ENCODE peak calls at places on chromosomes 2 and 18, in seven cellular contexts. One of them, this sample, is unnamed.
A peak's percentile ranks its signal among the peaks of the same experiment; 100 is the strongest.

GRCh38 chr2:207819021-207819687 is 49.4 kb upstream of the FZD5 start:
- DNase-seq in mesendoderm: no peak
- DNase-seq in activated naive CD4-positive, alpha-beta T cell treated with anti-CD3 and anti-CD28 coated beads, Interleukin-2, amount 50 U/mL, for 16 hours: no peak
- DNase-seq in mucosa of gallbladder: no peak
- DNase-seq in transverse colon: no peak
- DNase-seq in NCI-H1694 treated with DMSO at 0.1 percent for 48 hours: no peak
- DNase-seq in endothelial cell: no peak
- DNase-seq in this sample: no peak

GRCh38 chr2:48183276-48183675 is 277.0 kb upstream of the FBXO11 start:
- DNase-seq in mesendoderm: no peak
- DNase-seq in activated naive CD4-positive, alpha-beta T cell treated with anti-CD3 and anti-CD28 coated beads, Interleukin-2, amount 50 U/mL, for 16 hours: no peak
- DNase-seq in mucosa of gallbladder: no peak
- DNase-seq in transverse colon: no peak
- DNase-seq in NCI-H1694 treated with DMSO at 0.1 percent for 48 hours: no peak
- DNase-seq in endothelial cell: no peak
- DNase-seq in this sample: no peak

GRCh38 chr2:154720642-154721041 is 22.1 kb downstream of the KCNJ3 start:
- DNase-seq in mesendoderm: no peak
- DNase-seq in activated naive CD4-positive, alpha-beta T cell treated with anti-CD3 and anti-CD28 coated beads, Interleukin-2, amount 50 U/mL, for 16 hours: no peak
- DNase-seq in mucosa of gallbladder: no peak
- DNase-seq in transverse colon: no peak
- DNase-seq in NCI-H1694 treated with DMSO at 0.1 percent for 48 hours: no peak
- DNase-seq in endothelial cell: no peak
- DNase-seq in this sample: no peak

GRCh38 chr2:189515264-189515663 is 65.3 kb downstream of the SLC40A1 start:
- DNase-seq in mesendoderm: no peak
- DNase-seq in activated naive CD4-positive, alpha-beta T cell treated with anti-CD3 and anti-CD28 coated beads, Interleukin-2, amount 50 U/mL, for 16 hours: no peak
- DNase-seq in mucosa of gallbladder: no peak
- DNase-seq in transverse colon: no peak
- DNase-seq in NCI-H1694 treated with DMSO at 0.1 percent for 48 hours: no peak
- DNase-seq in endothelial cell: no peak
- DNase-seq in this sample: no peak

GRCh38 chr2:120425014-120425413 is 79.1 kb downstream of the INHBB start:
- DNase-seq in mesendoderm: no peak
- DNase-seq in activated naive CD4-positive, alpha-beta T cell treated with anti-CD3 and anti-CD28 coated beads, Interleukin-2, amount 50 U/mL, for 16 hours: no peak
- DNase-seq in mucosa of gallbladder: no peak
- DNase-seq in transverse colon: no peak
- DNase-seq in NCI-H1694 treated with DMSO at 0.1 percent for 48 hours: no peak
- DNase-seq in endothelial cell: no peak
- DNase-seq in this sample: no peak

GRCh38 chr2:263774-264492 is at the start of gene SH3YL1:
- DNase-seq in mesendoderm: peak; percentile 53
- DNase-seq in activated naive CD4-positive, alpha-beta T cell treated with anti-CD3 and anti-CD28 coated beads, Interleukin-2, amount 50 U/mL, for 16 hours: peak; percentile 61
- DNase-seq in mucosa of gallbladder: peak; percentile 82
- DNase-seq in transverse colon: peak; percentile 88
- DNase-seq in NCI-H1694 treated with DMSO at 0.1 percent for 48 hours: no peak
- DNase-seq in endothelial cell: peak; percentile 26
- DNase-seq in this sample: no peak

GRCh38 chr2:62197017-62197586 is 1.2 kb downstream of the B3GNT2 start:
- DNase-seq in mesendoderm: no peak
- DNase-seq in activated naive CD4-positive, alpha-beta T cell treated with anti-CD3 and anti-CD28 coated beads, Interleukin-2, amount 50 U/mL, for 16 hours: peak; percentile 37
- DNase-seq in mucosa of gallbladder: no peak
- DNase-seq in transverse colon: peak; percentile 32
- DNase-seq in NCI-H1694 treated with DMSO at 0.1 percent for 48 hours: peak; percentile 20
- DNase-seq in endothelial cell: peak; percentile 29
- DNase-seq in this sample: peak; percentile 34

GRCh38 chr2:15677141-15677911 is 85.7 kb downstream of the DDX1 start:
- DNase-seq in mesendoderm: no peak
- DNase-seq in activated naive CD4-positive, alpha-beta T cell treated with anti-CD3 and anti-CD28 coated beads, Interleukin-2, amount 50 U/mL, for 16 hours: no peak
- DNase-seq in mucosa of gallbladder: no peak
- DNase-seq in transverse colon: no peak
- DNase-seq in NCI-H1694 treated with DMSO at 0.1 percent for 48 hours: no peak
- DNase-seq in endothelial cell: no peak
- DNase-seq in this sample: no peak

GRCh38 chr18:30811580-30811979 is 231.0 kb downstream of the DSC3 start:
- DNase-seq in mesendoderm: peak; percentile 74
- DNase-seq in activated naive CD4-positive, alpha-beta T cell treated with anti-CD3 and anti-CD28 coated beads, Interleukin-2, amount 50 U/mL, for 16 hours: no peak
- DNase-seq in mucosa of gallbladder: no peak
- DNase-seq in transverse colon: no peak
- DNase-seq in NCI-H1694 treated with DMSO at 0.1 percent for 48 hours: no peak
- DNase-seq in endothelial cell: no peak
- DNase-seq in this sample: no peak

GRCh38 chr2:45033331-45033730 is 24.1 kb upstream of the SIX2 start:
- DNase-seq in mesendoderm: no peak
- DNase-seq in activated naive CD4-positive, alpha-beta T cell treated with anti-CD3 and anti-CD28 coated beads, Interleukin-2, amount 50 U/mL, for 16 hours: no peak
- DNase-seq in mucosa of gallbladder: no peak
- DNase-seq in transverse colon: no peak
- DNase-seq in NCI-H1694 treated with DMSO at 0.1 percent for 48 hours: no peak
- DNase-seq in endothelial cell: no peak
- DNase-seq in this sample: no peak

GRCh38 chr2:170679607-170680079 is 35.5 kb upstream of the SP5 start:
- DNase-seq in mesendoderm: peak; percentile 64
- DNase-seq in activated naive CD4-positive, alpha-beta T cell treated with anti-CD3 and anti-CD28 coated beads, Interleukin-2, amount 50 U/mL, for 16 hours: no peak
- DNase-seq in mucosa of gallbladder: no peak
- DNase-seq in transverse colon: peak; percentile 21
- DNase-seq in NCI-H1694 treated with DMSO at 0.1 percent for 48 hours: no peak
- DNase-seq in endothelial cell: no peak
- DNase-seq in this sample: no peak

GRCh38 chr2:68418855-68419254 is 48.2 kb downstream of the FBXO48 start:
- DNase-seq in mesendoderm: peak; percentile 25
- DNase-seq in activated naive CD4-positive, alpha-beta T cell treated with anti-CD3 and anti-CD28 coated beads, Interleukin-2, amount 50 U/mL, for 16 hours: no peak
- DNase-seq in mucosa of gallbladder: no peak
- DNase-seq in transverse colon: no peak
- DNase-seq in NCI-H1694 treated with DMSO at 0.1 percent for 48 hours: no peak
- DNase-seq in endothelial cell: no peak
- DNase-seq in this sample: no peak

GRCh38 chr2:196046123-196046917 is 22.3 kb downstream of the DNAH7 start:
- DNase-seq in mesendoderm: no peak
- DNase-seq in activated naive CD4-positive, alpha-beta T cell treated with anti-CD3 and anti-CD28 coated beads, Interleukin-2, amount 50 U/mL, for 16 hours: no peak
- DNase-seq in mucosa of gallbladder: no peak
- DNase-seq in transverse colon: no peak
- DNase-seq in NCI-H1694 treated with DMSO at 0.1 percent for 48 hours: no peak
- DNase-seq in endothelial cell: no peak
- DNase-seq in this sample: no peak

GRCh38 chr2:8094571-8094970 is 587.3 kb upstream of the ID2 start:
- DNase-seq in mesendoderm: peak; percentile 28
- DNase-seq in activated naive CD4-positive, alpha-beta T cell treated with anti-CD3 and anti-CD28 coated beads, Interleukin-2, amount 50 U/mL, for 16 hours: no peak
- DNase-seq in mucosa of gallbladder: no peak
- DNase-seq in transverse colon: no peak
- DNase-seq in NCI-H1694 treated with DMSO at 0.1 percent for 48 hours: no peak
- DNase-seq in endothelial cell: no peak
- DNase-seq in this sample: no peak

GRCh38 chr2:100114011-100114433 is 28.4 kb downstream of the AFF3 start:
- DNase-seq in mesendoderm: no peak
- DNase-seq in activated naive CD4-positive, alpha-beta T cell treated with anti-CD3 and anti-CD28 coated beads, Interleukin-2, amount 50 U/mL, for 16 hours: no peak
- DNase-seq in mucosa of gallbladder: no peak
- DNase-seq in transverse colon: no peak
- DNase-seq in NCI-H1694 treated with DMSO at 0.1 percent for 48 hours: no peak
- DNase-seq in endothelial cell: no peak
- DNase-seq in this sample: no peak

GRCh38 chr2:65265090-65266045 is 37.7 kb downstream of the ACTR2 start:
- DNase-seq in mesendoderm: peak; percentile 90
- DNase-seq in activated naive CD4-positive, alpha-beta T cell treated with anti-CD3 and anti-CD28 coated beads, Interleukin-2, amount 50 U/mL, for 16 hours: no peak
- DNase-seq in mucosa of gallbladder: peak; percentile 56
- DNase-seq in transverse colon: no peak
- DNase-seq in NCI-H1694 treated with DMSO at 0.1 percent for 48 hours: peak; percentile 66
- DNase-seq in endothelial cell: no peak
- DNase-seq in this sample: no peak

GRCh38 chr2:96665083-96665569 is 22.6 kb downstream of the FER1L5 start:
- DNase-seq in mesendoderm: peak; percentile 41
- DNase-seq in activated naive CD4-positive, alpha-beta T cell treated with anti-CD3 and anti-CD28 coated beads, Interleukin-2, amount 50 U/mL, for 16 hours: no peak
- DNase-seq in mucosa of gallbladder: no peak
- DNase-seq in transverse colon: no peak
- DNase-seq in NCI-H1694 treated with DMSO at 0.1 percent for 48 hours: no peak
- DNase-seq in endothelial cell: no peak
- DNase-seq in this sample: no peak

GRCh38 chr18:46133534-46133933 is 29.3 kb downstream of the HAUS1 start:
- DNase-seq in mesendoderm: no peak
- DNase-seq in activated naive CD4-positive, alpha-beta T cell treated with anti-CD3 and anti-CD28 coated beads, Interleukin-2, amount 50 U/mL, for 16 hours: no peak
- DNase-seq in mucosa of gallbladder: no peak
- DNase-seq in transverse colon: no peak
- DNase-seq in NCI-H1694 treated with DMSO at 0.1 percent for 48 hours: no peak
- DNase-seq in endothelial cell: no peak
- DNase-seq in this sample: no peak

GRCh38 chr18:34330308-34330707 is 105.6 kb upstream of the NOL4 start:
- DNase-seq in mesendoderm: no peak
- DNase-seq in activated naive CD4-positive, alpha-beta T cell treated with anti-CD3 and anti-CD28 coated beads, Interleukin-2, amount 50 U/mL, for 16 hours: no peak
- DNase-seq in mucosa of gallbladder: no peak
- DNase-seq in transverse colon: no peak
- DNase-seq in NCI-H1694 treated with DMSO at 0.1 percent for 48 hours: no peak
- DNase-seq in endothelial cell: no peak
- DNase-seq in this sample: no peak

GRCh38 chr2:122326448-122326847 is 571.0 kb downstream of the TSN start:
- DNase-seq in mesendoderm: peak; percentile 24
- DNase-seq in activated naive CD4-positive, alpha-beta T cell treated with anti-CD3 and anti-CD28 coated beads, Interleukin-2, amount 50 U/mL, for 16 hours: no peak
- DNase-seq in mucosa of gallbladder: no peak
- DNase-seq in transverse colon: no peak
- DNase-seq in NCI-H1694 treated with DMSO at 0.1 percent for 48 hours: no peak
- DNase-seq in endothelial cell: no peak
- DNase-seq in this sample: no peak

GRCh38 chr2:204479557-204479956 is 65.7 kb upstream of the PARD3B start:
- DNase-seq in mesendoderm: no peak
- DNase-seq in activated naive CD4-positive, alpha-beta T cell treated with anti-CD3 and anti-CD28 coated beads, Interleukin-2, amount 50 U/mL, for 16 hours: no peak
- DNase-seq in mucosa of gallbladder: no peak
- DNase-seq in transverse colon: no peak
- DNase-seq in NCI-H1694 treated with DMSO at 0.1 percent for 48 hours: no peak
- DNase-seq in endothelial cell: no peak
- DNase-seq in this sample: no peak

GRCh38 chr2:46032996-46033395 is 264.2 kb upstream of the EPAS1 start:
- DNase-seq in mesendoderm: no peak
- DNase-seq in activated naive CD4-positive, alpha-beta T cell treated with anti-CD3 and anti-CD28 coated beads, Interleukin-2, amount 50 U/mL, for 16 hours: no peak
- DNase-seq in mucosa of gallbladder: no peak
- DNase-seq in transverse colon: no peak
- DNase-seq in NCI-H1694 treated with DMSO at 0.1 percent for 48 hours: no peak
- DNase-seq in endothelial cell: no peak
- DNase-seq in this sample: no peak

GRCh38 chr2:190062053-190062452 is 476 bp downstream of the MSTN start:
- DNase-seq in mesendoderm: no peak
- DNase-seq in activated naive CD4-positive, alpha-beta T cell treated with anti-CD3 and anti-CD28 coated beads, Interleukin-2, amount 50 U/mL, for 16 hours: no peak
- DNase-seq in mucosa of gallbladder: no peak
- DNase-seq in transverse colon: no peak
- DNase-seq in NCI-H1694 treated with DMSO at 0.1 percent for 48 hours: no peak
- DNase-seq in endothelial cell: no peak
- DNase-seq in this sample: no peak

GRCh38 chr2:17736989-17737388 is 16.6 kb downstream of the SMC6 start:
- DNase-seq in mesendoderm: no peak
- DNase-seq in activated naive CD4-positive, alpha-beta T cell treated with anti-CD3 and anti-CD28 coated beads, Interleukin-2, amount 50 U/mL, for 16 hours: no peak
- DNase-seq in mucosa of gallbladder: no peak
- DNase-seq in transverse colon: no peak
- DNase-seq in NCI-H1694 treated with DMSO at 0.1 percent for 48 hours: no peak
- DNase-seq in endothelial cell: no peak
- DNase-seq in this sample: no peak

GRCh38 chr18:39561136-39561535 is 1995.5 kb upstream of the CELF4 start:
- DNase-seq in mesendoderm: no peak
- DNase-seq in activated naive CD4-positive, alpha-beta T cell treated with anti-CD3 and anti-CD28 coated beads, Interleukin-2, amount 50 U/mL, for 16 hours: no peak
- DNase-seq in mucosa of gallbladder: no peak
- DNase-seq in transverse colon: no peak
- DNase-seq in NCI-H1694 treated with DMSO at 0.1 percent for 48 hours: no peak
- DNase-seq in endothelial cell: no peak
- DNase-seq in this sample: no peak

GRCh38 chr2:38125830-38126229 is 49.9 kb upstream of the CYP1B1 start:
- DNase-seq in mesendoderm: no peak
- DNase-seq in activated naive CD4-positive, alpha-beta T cell treated with anti-CD3 and anti-CD28 coated beads, Interleukin-2, amount 50 U/mL, for 16 hours: no peak
- DNase-seq in mucosa of gallbladder: no peak
- DNase-seq in transverse colon: no peak
- DNase-seq in NCI-H1694 treated with DMSO at 0.1 percent for 48 hours: peak; percentile 63
- DNase-seq in endothelial cell: no peak
- DNase-seq in this sample: no peak

GRCh38 chr2:237141556-237141955 is 55.9 kb downstream of the COPS8 start:
- DNase-seq in mesendoderm: no peak
- DNase-seq in activated naive CD4-positive, alpha-beta T cell treated with anti-CD3 and anti-CD28 coated beads, Interleukin-2, amount 50 U/mL, for 16 hours: no peak
- DNase-seq in mucosa of gallbladder: no peak
- DNase-seq in transverse colon: no peak
- DNase-seq in NCI-H1694 treated with DMSO at 0.1 percent for 48 hours: no peak
- DNase-seq in endothelial cell: no peak
- DNase-seq in this sample: no peak

GRCh38 chr2:8202139-8202538 is 479.7 kb upstream of the ID2 start:
- DNase-seq in mesendoderm: no peak
- DNase-seq in activated naive CD4-positive, alpha-beta T cell treated with anti-CD3 and anti-CD28 coated beads, Interleukin-2, amount 50 U/mL, for 16 hours: no peak
- DNase-seq in mucosa of gallbladder: no peak
- DNase-seq in transverse colon: no peak
- DNase-seq in NCI-H1694 treated with DMSO at 0.1 percent for 48 hours: peak; percentile 99
- DNase-seq in endothelial cell: no peak
- DNase-seq in this sample: no peak

GRCh38 chr18:79496978-79497637 is 101.4 kb downstream of the NFATC1 start:
- DNase-seq in mesendoderm: no peak
- DNase-seq in activated naive CD4-positive, alpha-beta T cell treated with anti-CD3 and anti-CD28 coated beads, Interleukin-2, amount 50 U/mL, for 16 hours: peak; percentile 9
- DNase-seq in mucosa of gallbladder: peak; percentile 40
- DNase-seq in transverse colon: peak; percentile 31
- DNase-seq in NCI-H1694 treated with DMSO at 0.1 percent for 48 hours: no peak
- DNase-seq in endothelial cell: no peak
- DNase-seq in this sample: peak; percentile 14

GRCh38 chr2:160194946-160195345 is 5.1 kb downstream of the ITGB6 start:
- DNase-seq in mesendoderm: no peak
- DNase-seq in activated naive CD4-positive, alpha-beta T cell treated with anti-CD3 and anti-CD28 coated beads, Interleukin-2, amount 50 U/mL, for 16 hours: no peak
- DNase-seq in mucosa of gallbladder: no peak
- DNase-seq in transverse colon: no peak
- DNase-seq in NCI-H1694 treated with DMSO at 0.1 percent for 48 hours: no peak
- DNase-seq in endothelial cell: no peak
- DNase-seq in this sample: no peak

GRCh38 chr2:242010567-242011513 is 141.3 kb downstream of the RTP5 start:
- DNase-seq in mesendoderm: no peak
- DNase-seq in activated naive CD4-positive, alpha-beta T cell treated with anti-CD3 and anti-CD28 coated beads, Interleukin-2, amount 50 U/mL, for 16 hours: no peak
- DNase-seq in mucosa of gallbladder: no peak
- DNase-seq in transverse colon: peak; percentile 7
- DNase-seq in NCI-H1694 treated with DMSO at 0.1 percent for 48 hours: no peak
- DNase-seq in endothelial cell: no peak
- DNase-seq in this sample: no peak

This sample was measured in C1 segment of cervical spinal cord.